ENCODE peak calls at places on chromosomes 6 and 20, in nine cellular contexts. K is ascending aorta, N is OCI-LY7, H is left lung, M is cardiac fibroblast, I is endothelial cell of umbilical vein, S is body of pancreas, A is heart right ventricle, B is fibroblast of lung. L is an unnamed sample.

GRCh38 chr6:130931683-130932082 is 104.5 kb downstream of the SMLR1 start:
- DNase-seq in K (no peak), N (no peak), H (no peak), M (no peak), I (no peak), S (no peak), A (no peak), B (no peak), L (no peak)

GRCh38 chr6:73586416-73586974 is 65.7 kb upstream of the EEF1A1 start:
- DNase-seq in K (no peak), N (no peak), H (no peak), M (peak), I (peak), S (peak), A (no peak), B (peak), L (no peak)

GRCh38 chr6:169969372-169970099 is 218.1 kb downstream of the ERMARD start:
- DNase-seq in K (peak), N (no peak), H (peak), M (no peak), I (no peak), S (peak), A (no peak), B (no peak), L (peak)

GRCh38 chr6:43921548-43922422 is 151.8 kb downstream of the VEGFA start:
- DNase-seq in K (no peak), N (no peak), H (no peak), M (no peak), I (no peak), S (no peak), A (no peak), B (no peak), L (no peak)

GRCh38 chr20:19625416-19625815 is 132.6 kb upstream of the RIN2 start:
- DNase-seq in K (no peak), N (no peak), H (no peak), M (no peak), I (no peak), S (no peak), A (no peak), B (no peak), L (no peak)

GRCh38 chr6:140156131-140156530 is 781.7 kb upstream of the CITED2 start:
- DNase-seq in K (no peak), N (no peak), H (no peak), M (no peak), I (no peak), S (no peak), A (no peak), B (peak), L (no peak)

GRCh38 chr6:148524509-148524908 is 181.9 kb downstream of the SASH1 start:
- DNase-seq in K (no peak), N (no peak), H (no peak), M (peak), I (peak), S (no peak), A (no peak), B (peak), L (no peak)

GRCh38 chr6:53734473-53735299 is 60.1 kb upstream of the LRRC1 start:
- DNase-seq in K (no peak), N (peak), H (peak), M (peak), I (peak), S (peak), A (peak), B (peak), L (no peak)

GRCh38 chr6:157708933-157709332 is 114.1 kb upstream of the SNX9 start:
- DNase-seq in K (no peak), N (no peak), H (no peak), M (no peak), I (no peak), S (no peak), A (no peak), B (no peak), L (no peak)

GRCh38 chr6:109441069-109441816 is 719 bp downstream of the SMPD2 start:
- DNase-seq in K (no peak), N (peak), H (peak), M (peak), I (peak), S (peak), A (peak), B (peak), L (no peak)

GRCh38 chr20:50689864-50690263 is 1.5 kb downstream of the RIPOR3 start:
- DNase-seq in K (no peak), N (no peak), H (no peak), M (peak), I (no peak), S (peak), A (no peak), B (no peak), L (no peak)

GRCh38 chr20:63898882-63899558 is 4.1 kb downstream of the DNAJC5 start:
- DNase-seq in K (no peak), N (no peak), H (peak), M (no peak), I (no peak), S (peak), A (no peak), B (no peak), L (no peak)

GRCh38 chr6:105077592-105078463 is 102.0 kb downstream of the POPDC3 start:
- DNase-seq in K (no peak), N (peak), H (no peak), M (peak), I (peak), S (no peak), A (no peak), B (peak), L (no peak)

GRCh38 chr20:63673951-63674350 is 15.8 kb downstream of the RTEL1 start:
- DNase-seq in K (no peak), N (no peak), H (peak), M (no peak), I (no peak), S (no peak), A (no peak), B (no peak), L (no peak)

GRCh38 chr6:158439255-158439654 is 120.6 kb upstream of the TMEM181 start:
- DNase-seq in K (no peak), N (peak), H (no peak), M (peak), I (no peak), S (no peak), A (no peak), B (no peak), L (no peak)

GRCh38 chr20:39885975-39886649 is 802.9 kb downstream of the MAFB start:
- DNase-seq in K (peak), N (peak), H (no peak), M (peak), I (peak), S (peak), A (peak), B (peak), L (peak)

GRCh38 chr6:97594834-97595233 is 311.8 kb upstream of the MMS22L start:
- DNase-seq in K (no peak), N (no peak), H (no peak), M (peak), I (no peak), S (no peak), A (peak), B (peak), L (no peak)

GRCh38 chr6:56891754-56892153 is 63.2 kb upstream of the BEND6 start:
- DNase-seq in K (no peak), N (no peak), H (no peak), M (no peak), I (no peak), S (no peak), A (no peak), B (no peak), L (no peak)

GRCh38 chr6:43052842-43053544 is 658 bp downstream of the CUL7 start:
- DNase-seq in K (no peak), N (peak), H (no peak), M (peak), I (peak), S (peak), A (peak), B (peak), L (no peak)

GRCh38 chr6:149064026-149065017 is 253.2 kb upstream of the TAB2 start:
- DNase-seq in K (no peak), N (no peak), H (no peak), M (no peak), I (no peak), S (no peak), A (no peak), B (peak), L (no peak)

GRCh38 chr20:8547035-8547649 is 415.1 kb downstream of the PLCB1 start:
- DNase-seq in K (no peak), N (no peak), H (no peak), M (peak), I (peak), S (no peak), A (peak), B (no peak), L (no peak)

GRCh38 chr20:33670715-33671499 is 3.3 kb downstream of the NECAB3 start:
- DNase-seq in K (no peak), N (no peak), H (no peak), M (no peak), I (no peak), S (no peak), A (no peak), B (no peak), L (no peak)

GRCh38 chr6:13479971-13480434 is 7.4 kb downstream of the GFOD1 start:
- DNase-seq in K (no peak), N (no peak), H (no peak), M (no peak), I (no peak), S (no peak), A (no peak), B (no peak), L (no peak)

GRCh38 chr6:165001502-165002157 is 307.8 kb downstream of the C6orf118 start:
- DNase-seq in K (no peak), N (no peak), H (peak), M (no peak), I (no peak), S (no peak), A (no peak), B (no peak), L (no peak)

GRCh38 chr6:169536446-169537170 is 165.2 kb downstream of the WDR27 start:
- DNase-seq in K (no peak), N (no peak), H (no peak), M (peak), I (no peak), S (no peak), A (no peak), B (peak), L (no peak)

GRCh38 chr6:41073203-41073967 is 611 bp downstream of the NFYA start:
- DNase-seq in K (peak), N (peak), H (peak), M (peak), I (peak), S (peak), A (peak), B (peak), L (peak)

GRCh38 chr20:16930656-16931055 is 182.5 kb downstream of the OTOR start:
- DNase-seq in K (no peak), N (no peak), H (no peak), M (no peak), I (no peak), S (no peak), A (no peak), B (no peak), L (no peak)

GRCh38 chr6:150119256-150119655 is 23.6 kb upstream of the PPP1R14C start:
- DNase-seq in K (no peak), N (peak), H (no peak), M (peak), I (no peak), S (no peak), A (peak), B (peak), L (no peak)

GRCh38 chr20:625360-625932 is 15.3 kb upstream of the TCF15 start:
- DNase-seq in K (no peak), N (peak), H (no peak), M (no peak), I (peak), S (no peak), A (no peak), B (no peak), L (no peak)

GRCh38 chr20:31551581-31552081 is 37.4 kb downstream of the HM13 start:
- DNase-seq in K (no peak), N (no peak), H (no peak), M (no peak), I (no peak), S (no peak), A (no peak), B (peak), L (no peak)

GRCh38 chr6:134230940-134231339 is 87.0 kb downstream of the SGK1 start:
- DNase-seq in K (no peak), N (no peak), H (no peak), M (no peak), I (no peak), S (no peak), A (no peak), B (peak), L (no peak)

GRCh38 chr6:145008715-145009114 is 723.6 kb downstream of the UTRN start:
- DNase-seq in K (no peak), N (no peak), H (no peak), M (no peak), I (no peak), S (no peak), A (no peak), B (no peak), L (no peak)

GRCh38 chr20:55415567-55416142 is 589.7 kb downstream of the CBLN4 start:
- DNase-seq in K (no peak), N (peak), H (no peak), M (peak), I (no peak), S (no peak), A (no peak), B (peak), L (no peak)

GRCh38 chr6:14210077-14210476 is 92.5 kb downstream of the CD83 start:
- DNase-seq in K (no peak), N (no peak), H (no peak), M (no peak), I (no peak), S (no peak), A (no peak), B (no peak), L (peak)

GRCh38 chr6:116847234-116847633 is 18.4 kb upstream of the GPRC6A start:
- DNase-seq in K (no peak), N (peak), H (no peak), M (peak), I (peak), S (no peak), A (no peak), B (peak), L (no peak)

GRCh38 chr20:57074386-57074785 is 192.1 kb downstream of the BMP7 start:
- DNase-seq in K (no peak), N (no peak), H (no peak), M (no peak), I (no peak), S (no peak), A (no peak), B (no peak), L (no peak)

GRCh38 chr20:9629821-9630220 is 115.4 kb downstream of the LAMP5 start:
- DNase-seq in K (no peak), N (no peak), H (no peak), M (no peak), I (no peak), S (no peak), A (no peak), B (no peak), L (no peak)

GRCh38 chr20:9628166-9628565 is 113.8 kb downstream of the LAMP5 start:
- DNase-seq in K (no peak), N (no peak), H (no peak), M (no peak), I (no peak), S (no peak), A (no peak), B (no peak), L (no peak)

GRCh38 chr20:9626357-9626756 is 112.0 kb downstream of the LAMP5 start:
- DNase-seq in K (no peak), N (no peak), H (no peak), M (no peak), I (no peak), S (no peak), A (no peak), B (no peak), L (no peak)

GRCh38 chr20:9627219-9627618 is 112.8 kb downstream of the LAMP5 start:
- DNase-seq in K (no peak), N (no peak), H (no peak), M (no peak), I (no peak), S (no peak), A (no peak), B (no peak), L (no peak)

GRCh38 chr20:9628589-9628988 is 114.2 kb downstream of the LAMP5 start:
- DNase-seq in K (no peak), N (no peak), H (no peak), M (no peak), I (no peak), S (no peak), A (no peak), B (no peak), L (no peak)
- TF ChIP-seq CTCF in K (no peak), N (no peak), H (no peak), M (no peak), I (no peak), S (no peak), A (no peak), B (no peak), L (no peak)

DNA sequence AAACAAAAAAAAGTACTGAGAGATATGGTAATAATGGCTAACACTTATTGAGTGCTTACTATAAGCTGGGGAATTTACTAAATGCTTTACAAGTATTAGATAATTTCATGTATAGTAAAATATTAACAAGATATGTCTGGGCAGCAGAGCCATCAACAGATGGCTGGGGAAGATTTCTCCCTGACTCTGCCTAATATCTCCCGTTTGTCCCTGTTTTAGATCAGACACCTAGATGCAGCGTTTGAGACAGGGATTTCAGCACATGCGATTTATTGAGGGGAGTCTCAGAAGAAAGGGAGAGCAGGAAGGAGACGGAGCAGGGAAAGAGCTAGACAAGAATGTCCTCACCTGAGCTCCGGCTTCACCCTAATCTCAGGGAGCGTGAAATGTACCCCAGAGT is 36.9 kb upstream of the ADGRF1 start:
- DNase-seq in K (no peak), N (no peak), H (no peak), M (no peak), I (no peak), S (no peak), A (no peak), B (no peak), L (no peak)
- H3K4me3 ChIP-seq in K (no peak), N (no peak), H (no peak), M (no peak), I (no peak), S (no peak), A (no peak), B (no peak), L (no peak)

GRCh38 chr6:75201901-75202672 is 3.8 kb downstream of the COL12A1 start:
- DNase-seq in K (no peak), N (no peak), H (peak), M (peak), I (peak), S (peak), A (no peak), B (peak), L (no peak)
- TF ChIP-seq CTCF in K (no peak), N (no peak), H (no peak), M (no peak), I (no peak), S (no peak), A (no peak), B (no peak), L (no peak)

GRCh38 chr6:31042801-31043200 is 32.5 kb downstream of the MUC22 start:
- DNase-seq in K (no peak), N (no peak), H (no peak), M (peak), I (peak), S (peak), A (peak), B (peak), L (no peak)
- H3K4me3 ChIP-seq in K (no peak), N (no peak), H (no peak), M (no peak), I (no peak), S (no peak), A (peak), B (no peak), L (no peak)

DNA sequence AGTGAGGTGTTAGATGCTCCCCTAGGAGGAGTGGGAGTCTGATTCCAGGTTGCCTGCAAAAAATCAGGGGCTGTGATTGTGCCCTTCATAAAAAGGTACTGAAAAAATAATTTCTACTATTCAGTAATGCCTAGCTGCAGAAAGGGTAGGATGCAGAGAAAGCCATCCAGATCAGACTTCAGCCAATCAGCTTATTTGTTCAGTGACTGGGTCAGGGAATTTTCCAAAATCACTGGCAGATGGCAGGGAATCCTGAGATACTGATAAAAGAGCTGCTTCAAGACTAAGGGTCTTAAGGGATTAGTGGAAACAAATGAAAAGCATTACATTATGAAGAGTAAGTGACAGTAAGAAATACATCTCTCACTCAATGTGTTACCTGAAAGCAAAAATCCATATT is 42.8 kb upstream of the MTRF1L start:
- DNase-seq in K (no peak), N (no peak), H (no peak), M (no peak), I (no peak), S (no peak), A (no peak), B (no peak), L (no peak)
- TF ChIP-seq CTCF in K (no peak), N (no peak), H (no peak), M (no peak), I (no peak), S (no peak), A (no peak), B (no peak), L (no peak)

DNA sequence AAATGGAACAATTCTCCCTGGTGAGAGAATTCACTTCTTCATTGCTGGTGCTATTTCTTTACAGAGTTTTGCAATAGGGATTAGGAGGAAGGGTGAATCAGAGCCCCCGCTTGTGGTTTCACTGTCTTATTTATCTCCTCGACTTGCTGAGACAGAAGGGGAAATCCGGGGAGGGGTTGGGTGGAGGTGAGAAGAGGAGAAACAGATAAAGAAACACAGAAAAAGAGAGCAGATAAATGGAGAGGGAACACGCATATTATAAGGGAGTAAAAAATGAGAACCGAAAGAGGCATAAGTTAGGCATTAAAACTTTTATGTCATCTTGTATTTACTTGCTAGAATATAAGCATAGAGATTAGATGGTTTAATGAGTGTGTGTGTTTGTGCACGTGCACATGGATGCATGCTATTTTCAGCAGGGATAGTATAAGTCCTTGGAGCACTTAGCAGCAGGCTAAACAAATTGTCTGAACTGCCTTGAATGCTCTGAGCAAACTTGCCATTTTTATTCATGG is 105.0 kb downstream of the OLIG3 start:
- DNase-seq in K (no peak), N (peak), H (no peak), M (peak), I (no peak), S (peak), A (no peak), B (no peak), L (no peak)
- H3K4me3 ChIP-seq in K (no peak), N (peak), H (no peak), M (no peak), I (no peak), S (no peak), A (no peak), B (no peak), L (no peak)

L was measured in dorsolateral prefrontal cortex.